ENCODE peak calls at places on chromosomes 11 and 22, in six cellular contexts. One of them, this sample, is unnamed.

GRCh38 chr22:37462426-37462825 is 23.8 kb downstream of the MFNG start:
- DNase-seq in brain microvascular endothelial cell: no peak
- DNase-seq in right atrium auricular region: no peak
- DNase-seq in Peyer's patch: no peak
- DNase-seq in HCT116: no peak
- DNase-seq in HL-60: no peak
- DNase-seq in this sample: no peak

GRCh38 chr11:88179141-88179540 is 3.9 kb upstream of the RAB38 start:
- DNase-seq in brain microvascular endothelial cell: peak; percentile 44
- DNase-seq in right atrium auricular region: no peak
- DNase-seq in Peyer's patch: no peak
- DNase-seq in HCT116: no peak
- DNase-seq in HL-60: no peak
- DNase-seq in this sample: no peak

GRCh38 chr11:3021125-3021524 is 29.0 kb upstream of the NAP1L4 start:
- DNase-seq in brain microvascular endothelial cell: no peak
- DNase-seq in right atrium auricular region: no peak
- DNase-seq in Peyer's patch: peak; percentile 63
- DNase-seq in HCT116: peak; percentile 31
- DNase-seq in HL-60: no peak
- DNase-seq in this sample: no peak

GRCh38 chr11:60924110-60924905 is at the start of gene TMEM132A:
- DNase-seq in brain microvascular endothelial cell: peak; percentile 62
- DNase-seq in right atrium auricular region: no peak
- DNase-seq in Peyer's patch: peak; percentile 77
- DNase-seq in HCT116: peak; percentile 37
- DNase-seq in HL-60: no peak
- DNase-seq in this sample: peak; percentile 73

GRCh38 chr11:12242071-12242672 is 131.8 kb downstream of the MICAL2 start:
- DNase-seq in brain microvascular endothelial cell: no peak
- DNase-seq in right atrium auricular region: no peak
- DNase-seq in Peyer's patch: no peak
- DNase-seq in HCT116: no peak
- DNase-seq in HL-60: no peak
- DNase-seq in this sample: no peak

GRCh38 chr11:3156661-3157311 is 8.3 kb downstream of the OSBPL5 start:
- DNase-seq in brain microvascular endothelial cell: no peak
- DNase-seq in right atrium auricular region: no peak
- DNase-seq in Peyer's patch: no peak
- DNase-seq in HCT116: no peak
- DNase-seq in HL-60: peak; percentile 75
- DNase-seq in this sample: peak; percentile 10

GRCh38 chr11:9313648-9314290 is 624 bp downstream of the TMEM41B start:
- DNase-seq in brain microvascular endothelial cell: no peak
- DNase-seq in right atrium auricular region: no peak
- DNase-seq in Peyer's patch: no peak
- DNase-seq in HCT116: no peak
- DNase-seq in HL-60: no peak
- DNase-seq in this sample: no peak

GRCh38 chr22:37203354-37204044 is 8.8 kb downstream of the SSTR3 start:
- DNase-seq in brain microvascular endothelial cell: no peak
- DNase-seq in right atrium auricular region: no peak
- DNase-seq in Peyer's patch: peak; percentile 41
- DNase-seq in HCT116: no peak
- DNase-seq in HL-60: no peak
- DNase-seq in this sample: no peak

GRCh38 chr11:131888230-131888826 is 517.9 kb downstream of the NTM start:
- DNase-seq in brain microvascular endothelial cell: peak; percentile 94
- DNase-seq in right atrium auricular region: no peak
- DNase-seq in Peyer's patch: no peak
- DNase-seq in HCT116: no peak
- DNase-seq in HL-60: no peak
- DNase-seq in this sample: no peak

GRCh38 chr22:19044381-19044780 is 77.8 kb downstream of the DGCR2 start:
- DNase-seq in brain microvascular endothelial cell: no peak
- DNase-seq in right atrium auricular region: no peak
- DNase-seq in Peyer's patch: peak; percentile 15
- DNase-seq in HCT116: no peak
- DNase-seq in HL-60: no peak
- DNase-seq in this sample: peak; percentile 42

GRCh38 chr11:73566422-73566821 is 31.5 kb downstream of the FAM168A start:
- DNase-seq in brain microvascular endothelial cell: peak; percentile 11
- DNase-seq in right atrium auricular region: no peak
- DNase-seq in Peyer's patch: no peak
- DNase-seq in HCT116: no peak
- DNase-seq in HL-60: no peak
- DNase-seq in this sample: no peak

GRCh38 chr22:37353839-37354238 is 71.5 kb downstream of the CYTH4 start:
- DNase-seq in brain microvascular endothelial cell: no peak
- DNase-seq in right atrium auricular region: no peak
- DNase-seq in Peyer's patch: no peak
- DNase-seq in HCT116: no peak
- DNase-seq in HL-60: no peak
- DNase-seq in this sample: no peak

GRCh38 chr11:74634537-74634936 is 42.2 kb downstream of the POLD3 start:
- DNase-seq in brain microvascular endothelial cell: peak; percentile 39
- DNase-seq in right atrium auricular region: no peak
- DNase-seq in Peyer's patch: no peak
- DNase-seq in HCT116: peak; percentile 71
- DNase-seq in HL-60: no peak
- DNase-seq in this sample: no peak

GRCh38 chr11:3104961-3105790 is 48.0 kb upstream of the CARS1 start:
- DNase-seq in brain microvascular endothelial cell: no peak
- DNase-seq in right atrium auricular region: peak; percentile 43
- DNase-seq in Peyer's patch: peak; percentile 33
- DNase-seq in HCT116: no peak
- DNase-seq in HL-60: no peak
- DNase-seq in this sample: peak; percentile 47

GRCh38 chr22:40403651-40404050 is 33.3 kb downstream of the SGSM3 start:
- DNase-seq in brain microvascular endothelial cell: no peak
- DNase-seq in right atrium auricular region: no peak
- DNase-seq in Peyer's patch: no peak
- DNase-seq in HCT116: no peak
- DNase-seq in HL-60: no peak
- DNase-seq in this sample: no peak

DNA sequence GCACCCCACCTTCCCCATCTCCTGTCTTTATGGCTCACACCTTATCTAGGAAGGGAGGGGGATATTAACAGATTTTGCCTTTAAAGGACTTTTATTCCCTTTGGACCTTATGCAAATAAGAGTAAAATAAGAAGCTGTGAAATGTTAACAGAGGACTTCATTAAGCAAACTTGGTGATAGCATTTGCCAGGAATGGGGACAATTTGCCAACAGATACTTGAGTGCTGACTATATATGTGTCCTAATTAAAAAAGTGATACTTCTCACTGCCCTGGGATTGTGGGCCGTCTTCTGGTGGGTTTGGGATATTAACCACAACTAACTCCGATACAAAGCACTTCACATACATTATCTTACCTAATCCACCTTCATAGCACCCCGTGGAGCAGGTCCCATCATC is 187.1 kb downstream of the ST3GAL4 start:
- DNase-seq in brain microvascular endothelial cell: no peak
- DNase-seq in right atrium auricular region: no peak
- DNase-seq in Peyer's patch: no peak
- DNase-seq in HCT116: no peak
- DNase-seq in HL-60: no peak
- DNase-seq in this sample: no peak
- H3K4me3 ChIP-seq in brain microvascular endothelial cell: no peak overlapping the region
- H3K4me3 ChIP-seq in right atrium auricular region: no peak overlapping the region
- H3K4me3 ChIP-seq in Peyer's patch: no peak overlapping the region
- H3K4me3 ChIP-seq in HCT116: no peak overlapping the region
- H3K4me3 ChIP-seq in HL-60: no peak overlapping the region
- H3K4me3 ChIP-seq in this sample: no peak overlapping the region

GRCh38 chr11:63826471-63827190 is 12.3 kb upstream of the MARK2 start:
- DNase-seq in brain microvascular endothelial cell: no peak
- DNase-seq in right atrium auricular region: no peak
- DNase-seq in Peyer's patch: no peak
- DNase-seq in HCT116: no peak
- DNase-seq in HL-60: no peak
- DNase-seq in this sample: no peak
- TF ChIP-seq CTCF in brain microvascular endothelial cell: no peak
- TF ChIP-seq CTCF in right atrium auricular region: no peak
- TF ChIP-seq CTCF in Peyer's patch: no peak
- TF ChIP-seq CTCF in HCT116: no peak
- TF ChIP-seq CTCF in HL-60: no peak
- TF ChIP-seq CTCF in this sample: no peak

GRCh38 chr11:69697861-69698260 is 6.0 kb downstream of the FGF19 start:
- DNase-seq in brain microvascular endothelial cell: no peak
- DNase-seq in right atrium auricular region: no peak
- DNase-seq in Peyer's patch: no peak
- DNase-seq in HCT116: no peak
- DNase-seq in HL-60: no peak
- DNase-seq in this sample: no peak
- H3K27me3 ChIP-seq in brain microvascular endothelial cell: peaks cover 20% of the 10 kb centered on the region
- H3K27me3 ChIP-seq in right atrium auricular region: peaks cover 5% of the 10 kb centered on the region
- H3K27me3 ChIP-seq in Peyer's patch: peaks cover 8% of the 10 kb centered on the region
- H3K27me3 ChIP-seq in HCT116: no peaks in the 10 kb centered on the region
- H3K27me3 ChIP-seq in HL-60: peaks cover 34% of the 10 kb centered on the region
- H3K27me3 ChIP-seq in this sample: no peaks in the 10 kb centered on the region

DNA sequence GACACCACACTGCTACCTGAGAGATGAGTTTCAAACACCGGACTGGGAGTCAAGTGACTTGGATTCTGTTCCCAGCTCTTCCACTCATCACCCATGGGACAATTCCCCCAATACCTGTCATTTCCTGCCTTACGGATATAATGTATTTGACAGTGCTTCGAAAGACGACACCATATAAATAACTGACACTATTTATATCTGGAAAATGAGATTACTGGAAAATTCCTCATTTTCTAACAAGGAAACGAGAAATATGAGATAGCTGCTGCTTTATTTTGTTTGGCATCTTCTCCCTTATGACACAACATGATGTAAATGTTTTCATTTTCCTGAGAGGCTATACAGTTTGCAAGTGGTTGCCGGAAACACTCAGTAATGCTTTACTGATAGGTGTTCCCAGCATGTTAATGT is 8.6 kb downstream of the HSCB start:
- DNase-seq in brain microvascular endothelial cell: peak; percentile 72
- DNase-seq in right atrium auricular region: no peak
- DNase-seq in Peyer's patch: no peak
- DNase-seq in HCT116: no peak
- DNase-seq in HL-60: no peak
- DNase-seq in this sample: no peak
- H3K4me3 ChIP-seq in brain microvascular endothelial cell: no peak overlapping the region
- H3K4me3 ChIP-seq in right atrium auricular region: no peak overlapping the region
- H3K4me3 ChIP-seq in Peyer's patch: no peak overlapping the region
- H3K4me3 ChIP-seq in HCT116: no peak overlapping the region
- H3K4me3 ChIP-seq in HL-60: no peak overlapping the region
- H3K4me3 ChIP-seq in this sample: no peak overlapping the region

GRCh38 chr22:45317551-45318167 is 7.9 kb downstream of the FAM118A start:
- DNase-seq in brain microvascular endothelial cell: peak; percentile 32
- DNase-seq in right atrium auricular region: peak; percentile 85
- DNase-seq in Peyer's patch: peak; percentile 68
- DNase-seq in HCT116: no peak
- DNase-seq in HL-60: no peak
- DNase-seq in this sample: peak; percentile 60
- TF ChIP-seq CTCF in brain microvascular endothelial cell: peak; percentile 53
- TF ChIP-seq CTCF in right atrium auricular region: peak; percentile 71
- TF ChIP-seq CTCF in Peyer's patch: peak; percentile 50
- TF ChIP-seq CTCF in HCT116: peak; percentile 36
- TF ChIP-seq CTCF in HL-60: no peak
- TF ChIP-seq CTCF in this sample: peak; percentile 49

DNA sequence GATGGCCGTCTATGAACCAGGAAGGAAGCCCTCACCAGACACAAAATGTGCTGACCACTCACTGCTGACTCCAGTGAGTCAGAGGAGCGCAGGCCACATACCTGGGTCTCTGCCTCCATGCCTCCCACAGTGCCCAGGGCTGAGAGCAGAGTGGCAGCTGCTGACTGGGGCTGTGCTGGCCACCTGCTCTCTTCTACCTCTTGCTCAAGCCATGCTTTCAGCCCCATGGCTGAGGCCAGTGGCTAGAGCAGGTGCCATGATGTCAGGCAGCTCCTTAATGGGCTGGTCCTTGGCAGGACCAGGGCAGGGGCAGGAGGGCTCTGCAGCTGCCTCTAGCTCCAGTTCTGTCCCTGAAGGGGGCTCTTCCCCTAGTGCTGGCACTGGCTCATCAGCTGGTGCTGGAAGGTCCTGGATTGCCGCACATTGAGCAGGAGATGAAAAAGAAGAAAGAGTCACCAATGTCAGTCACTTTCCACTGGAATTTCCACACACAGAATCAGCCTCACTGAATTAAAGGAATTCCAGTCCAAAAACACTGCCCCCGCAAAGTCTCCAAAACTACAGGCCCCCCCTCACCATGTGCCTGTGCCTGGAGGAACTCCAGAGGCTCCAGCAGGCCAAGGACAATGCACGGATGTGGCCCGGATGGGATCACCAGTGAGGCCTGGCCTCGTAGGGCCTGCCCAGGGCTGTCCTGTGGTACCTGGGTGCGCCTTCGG is 86.4 kb downstream of the GGTLC2 start:
- DNase-seq in brain microvascular endothelial cell: no peak
- DNase-seq in right atrium auricular region: no peak
- DNase-seq in Peyer's patch: no peak
- DNase-seq in HCT116: no peak
- DNase-seq in HL-60: no peak
- DNase-seq in this sample: no peak
- H3K27me3 ChIP-seq in brain microvascular endothelial cell: peaks cover 6% of the 10 kb centered on the region
- H3K27me3 ChIP-seq in right atrium auricular region: no peaks in the 10 kb centered on the region
- H3K27me3 ChIP-seq in Peyer's patch: no peaks in the 10 kb centered on the region
- H3K27me3 ChIP-seq in HCT116: no peaks in the 10 kb centered on the region
- H3K27me3 ChIP-seq in HL-60: no peaks in the 10 kb centered on the region
- H3K27me3 ChIP-seq in this sample: no peaks in the 10 kb centered on the region

This sample was measured in psoas muscle.